ENCODE peak calls at places on chromosomes 6 and 20, in nine cellular contexts. I is tibial artery, L is kidney, E is Panc1, D is coronary artery, N is AG04450, Y is adrenal gland, T is PC-9, S is left lung. Z is an unnamed sample.

GRCh38 chr6:142746524-142746923 is 198.5 kb downstream of the HIVEP2 start:
- DNase-seq in E (no peak), S (no peak), L (no peak), N (no peak), I (no peak), Y (peak), D (no peak), T (no peak), Z (peak)

GRCh38 chr20:12976720-12977633 is 31.8 kb upstream of the SPTLC3 start:
- DNase-seq in N (no peak), E (no peak), S (no peak), L (no peak), T (peak), I (no peak), D (no peak), Y (no peak), Z (no peak)

GRCh38 chr6:33264015-33264414 is 7.7 kb downstream of the VPS52 start:
- DNase-seq in D (no peak), Y (no peak), T (no peak), L (peak), N (no peak), I (no peak), S (no peak), E (no peak), Z (no peak)

GRCh38 chr6:31663087-31663960 is 1.5 kb downstream of the GPANK1 start:
- DNase-seq in Y (no peak), S (no peak), T (no peak), L (no peak), N (no peak), I (no peak), D (no peak), E (no peak), Z (no peak)

GRCh38 chr6:51028271-51028670 is 209.6 kb downstream of the TFAP2B start:
- DNase-seq in D (no peak), L (no peak), S (no peak), Y (no peak), E (peak), I (no peak), N (no peak), T (peak), Z (no peak)

GRCh38 chr6:106642476-106642875 is 13.1 kb downstream of the QRSL1 start:
- DNase-seq in L (no peak), E (no peak), S (no peak), N (no peak), D (no peak), T (no peak), I (no peak), Y (no peak), Z (no peak)

GRCh38 chr6:101650402-101651100 is 257.0 kb downstream of the GRIK2 start:
- DNase-seq in E (no peak), Y (no peak), N (no peak), L (no peak), I (no peak), T (no peak), S (no peak), D (no peak), Z (no peak)

GRCh38 chr20:25499855-25500434 is 85.4 kb downstream of the NINL start:
- DNase-seq in T (no peak), S (no peak), L (peak), I (peak), E (no peak), Y (no peak), N (no peak), D (no peak), Z (no peak)

GRCh38 chr6:116737004-116737403 is 28.5 kb downstream of the FAM162B start:
- DNase-seq in E (no peak), N (no peak), T (no peak), I (no peak), S (no peak), D (no peak), L (no peak), Y (no peak), Z (no peak)

GRCh38 chr6:33172307-33173227 is 19.7 kb downstream of the COL11A2 start:
- DNase-seq in T (no peak), Y (no peak), S (no peak), L (no peak), N (no peak), D (no peak), E (no peak), I (no peak), Z (peak)

GRCh38 chr6:31308845-31309175 is 36.9 kb upstream of the HLA-C start:
- DNase-seq in D (no peak), Y (no peak), T (no peak), I (no peak), L (no peak), N (no peak), E (no peak), S (no peak), Z (no peak)

GRCh38 chr20:17655865-17656489 is 26.1 kb downstream of the RRBP1 start:
- DNase-seq in E (no peak), Y (peak), T (no peak), S (no peak), I (peak), L (no peak), N (no peak), D (no peak), Z (peak)

GRCh38 chr6:115896538-115897129 is 164.1 kb downstream of the FRK start:
- DNase-seq in Y (no peak), I (no peak), N (no peak), T (no peak), D (no peak), S (no peak), L (no peak), E (peak), Z (peak)

GRCh38 chr6:27894839-27895762 is 17.1 kb downstream of the OR2B2 start:
- DNase-seq in Y (peak), D (no peak), I (no peak), L (no peak), E (peak), N (peak), S (peak), T (peak), Z (peak)

GRCh38 chr6:2952557-2953095 is 18.7 kb downstream of the SERPINB6 start:
- DNase-seq in T (no peak), I (peak), E (peak), L (peak), N (peak), Y (peak), D (peak), S (peak), Z (peak)

GRCh38 chr6:156949376-156949775 is 172.2 kb downstream of the ARID1B start:
- DNase-seq in E (no peak), S (no peak), L (no peak), T (peak), Y (no peak), N (peak), D (no peak), I (no peak), Z (peak)

GRCh38 chr6:157194110-157194509 is 129.2 kb downstream of the TMEM242 start:
- DNase-seq in D (no peak), E (no peak), I (no peak), Y (no peak), T (peak), N (no peak), S (no peak), L (no peak), Z (no peak)

GRCh38 chr6:53741417-53741816 is 53.4 kb upstream of the LRRC1 start:
- DNase-seq in E (no peak), D (no peak), T (no peak), I (no peak), Y (no peak), S (peak), L (no peak), N (no peak), Z (peak)

GRCh38 chr6:139708342-139709199 is 334.1 kb upstream of the CITED2 start:
- DNase-seq in Y (peak), N (peak), T (peak), L (no peak), I (no peak), E (peak), S (no peak), D (no peak), Z (peak)

GRCh38 chr6:92892626-92893025 is 526.7 kb downstream of the EPHA7 start:
- DNase-seq in L (no peak), Y (no peak), T (no peak), N (no peak), S (no peak), I (no peak), E (no peak), D (no peak), Z (no peak)

GRCh38 chr6:148887181-148887580 is 140.4 kb downstream of the UST start:
- DNase-seq in N (no peak), D (no peak), E (no peak), Y (no peak), I (no peak), L (no peak), S (no peak), T (no peak), Z (no peak)
- H3K4me3 ChIP-seq in N (no peak), D (no peak), E (no peak), Y (no peak), I (no peak), L (no peak), S (no peak), T (no peak), Z (no peak)

DNA sequence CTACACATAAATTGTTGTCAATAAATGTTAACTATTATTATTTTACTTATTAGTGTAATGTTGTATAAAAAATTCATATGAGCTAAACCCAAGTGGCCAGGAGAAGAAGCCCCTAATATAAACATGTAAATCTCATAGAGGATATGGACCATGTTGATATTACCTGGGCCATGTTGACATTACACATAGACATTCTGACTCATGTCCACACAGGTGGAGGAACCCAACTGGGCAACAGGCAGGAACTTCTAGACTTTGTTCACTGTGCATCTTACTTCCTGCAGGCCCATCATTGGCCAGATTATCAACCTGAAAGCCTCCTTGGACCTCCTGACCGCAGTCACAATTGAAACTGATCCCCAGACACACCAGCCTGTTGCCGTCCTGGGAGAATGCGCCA is 7.2 kb downstream of the BPIFA2 start:
- DNase-seq in L (no peak), I (no peak), S (no peak), T (peak), N (no peak), D (no peak), Y (no peak), E (no peak), Z (no peak)
- TF ChIP-seq CTCF in L (no peak), I (no peak), S (no peak), T (no peak), N (no peak), D (no peak), Y (no peak), E (no peak), Z (no peak)

GRCh38 chr20:1898496-1899168 is 3.4 kb downstream of the SIRPA start:
- DNase-seq in E (no peak), D (no peak), T (no peak), N (no peak), L (no peak), Y (no peak), S (no peak), I (no peak), Z (no peak)
- H3K4me3 ChIP-seq in E (no peak), D (peak), T (no peak), N (no peak), L (no peak), Y (no peak), S (peak), I (no peak), Z (no peak)

GRCh38 chr6:56765494-56765893 is 122.8 kb upstream of the DST start:
- DNase-seq in I (no peak), D (no peak), E (no peak), Y (no peak), N (no peak), S (no peak), T (no peak), L (no peak), Z (no peak)

GRCh38 chr6:56766139-56766805 is 123.6 kb upstream of the DST start:
- DNase-seq in T (no peak), Y (no peak), I (no peak), D (no peak), E (no peak), N (no peak), L (no peak), S (no peak), Z (no peak)

GRCh38 chr6:56766806-56767178 is 124.1 kb upstream of the DST start:
- DNase-seq in S (no peak), I (no peak), L (no peak), D (no peak), E (no peak), Y (no peak), N (peak), T (peak), Z (peak)

GRCh38 chr6:56760842-56761241 is 118.2 kb upstream of the DST start:
- DNase-seq in E (no peak), S (no peak), Y (no peak), I (no peak), D (no peak), L (no peak), T (no peak), N (no peak), Z (peak)

GRCh38 chr6:56764081-56764566 is 121.4 kb upstream of the DST start:
- DNase-seq in S (peak), T (peak), I (no peak), Y (no peak), E (no peak), N (no peak), L (no peak), D (no peak), Z (peak)
- TF ChIP-seq CTCF in S (no peak), T (peak), I (peak), Y (peak), E (peak), N (peak), L (peak), D (no peak), Z (peak)

DNA sequence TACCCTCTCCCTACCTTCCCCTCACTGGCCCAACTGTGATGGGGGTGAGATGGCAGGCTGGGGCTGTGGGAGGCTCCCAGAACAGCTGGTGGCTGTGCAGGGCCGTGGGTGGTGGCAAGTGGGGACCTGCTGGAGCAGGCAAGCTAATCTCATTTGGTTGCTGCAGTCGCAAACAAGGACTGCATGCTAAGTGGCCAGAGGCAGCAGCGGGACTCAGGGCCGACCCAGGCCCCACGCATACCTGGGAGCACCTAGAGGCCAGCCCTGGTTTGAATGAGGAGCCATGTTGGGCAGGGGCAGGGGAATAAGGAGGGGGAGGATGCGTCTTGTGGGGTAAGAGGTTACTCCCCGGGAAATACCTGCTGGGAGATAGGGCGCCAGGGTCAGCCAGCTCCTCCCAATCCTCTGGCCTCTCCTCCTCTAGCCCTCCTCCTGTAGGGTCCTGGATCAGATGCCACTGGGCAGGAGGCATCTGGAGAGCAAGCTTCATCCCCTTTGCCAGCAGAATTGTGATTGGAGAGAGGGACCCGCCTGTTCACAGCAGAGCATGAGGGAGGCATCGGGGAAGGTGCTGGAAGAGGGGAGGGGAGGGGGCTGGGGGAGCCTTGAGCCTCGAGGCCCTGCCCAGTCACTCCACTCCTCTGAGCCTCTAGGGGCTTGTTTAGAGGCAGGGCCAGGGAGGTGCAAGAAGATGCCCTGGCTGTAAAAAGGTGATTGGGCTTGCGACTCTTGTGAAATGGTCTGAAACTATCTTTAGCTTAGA is 24.3 kb upstream of the CDH22 start:
- DNase-seq in E (no peak), S (no peak), I (no peak), Y (no peak), N (no peak), L (no peak), T (no peak), D (no peak), Z (no peak)
- H3K4me3 ChIP-seq in E (no peak), S (no peak), I (no peak), Y (no peak), N (no peak), L (no peak), T (no peak), D (no peak), Z (no peak)

GRCh38 chr6:160929831-160930230 is 61.7 kb upstream of the MAP3K4 start:
- DNase-seq in Y (no peak), N (no peak), L (no peak), S (no peak), E (no peak), I (no peak), D (no peak), T (no peak), Z (no peak)

GRCh38 chr6:160930547-160931377 is 60.8 kb upstream of the MAP3K4 start:
- DNase-seq in T (no peak), N (peak), D (peak), I (peak), S (peak), L (peak), E (peak), Y (peak), Z (peak)

GRCh38 chr6:160931378-160932343 is 59.9 kb upstream of the MAP3K4 start:
- DNase-seq in N (no peak), S (no peak), I (no peak), D (no peak), E (no peak), T (no peak), Y (no peak), L (no peak), Z (peak)

GRCh38 chr6:160934157-160934556 is 57.4 kb upstream of the MAP3K4 start:
- DNase-seq in Y (no peak), D (no peak), I (no peak), S (no peak), N (no peak), L (no peak), T (no peak), E (no peak), Z (no peak)

DNA sequence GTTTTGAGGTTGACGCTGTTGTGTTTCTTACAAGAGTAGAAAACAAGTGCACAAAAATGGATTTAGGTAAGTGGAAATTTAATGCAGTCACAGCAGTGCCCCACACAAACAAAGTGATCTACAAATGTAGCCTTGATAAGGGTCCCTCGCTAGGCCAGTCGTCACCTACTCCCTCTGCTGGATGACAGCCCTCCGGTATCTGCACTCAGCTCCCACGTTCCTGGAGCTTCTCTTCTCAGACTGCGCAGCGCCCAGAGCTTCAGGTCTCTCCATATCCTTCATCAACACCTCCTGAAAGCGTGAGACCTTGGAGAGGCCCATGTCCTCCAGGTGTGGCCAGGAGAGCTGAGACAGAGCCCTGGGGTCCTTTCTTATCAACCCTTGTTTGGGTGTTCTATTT is 58.3 kb upstream of the MAP3K4 start:
- DNase-seq in N (no peak), S (no peak), T (no peak), E (no peak), L (no peak), Y (no peak), I (no peak), D (no peak), Z (no peak)
- TF ChIP-seq CTCF in N (no peak), S (no peak), T (no peak), E (peak), L (no peak), Y (no peak), I (no peak), D (no peak), Z (peak)

GRCh38 chr6:20412674-20413073 is 11.0 kb downstream of the E2F3 start:
- DNase-seq in Y (no peak), L (no peak), N (no peak), D (no peak), T (no peak), E (no peak), I (no peak), S (no peak), Z (no peak)

GRCh38 chr6:20411953-20412352 is 10.3 kb downstream of the E2F3 start:
- DNase-seq in Y (no peak), E (no peak), D (no peak), S (no peak), T (no peak), I (no peak), N (no peak), L (no peak), Z (no peak)

GRCh38 chr6:20409427-20409971 is 7.8 kb downstream of the E2F3 start:
- DNase-seq in T (no peak), S (no peak), E (no peak), I (no peak), N (no peak), Y (no peak), D (no peak), L (no peak), Z (peak)

GRCh38 chr6:20411544-20411943 is 9.9 kb downstream of the E2F3 start:
- DNase-seq in I (no peak), E (no peak), D (no peak), S (no peak), L (no peak), T (no peak), N (no peak), Y (no peak), Z (no peak)

GRCh38 chr6:20408851-20409250 is 7.2 kb downstream of the E2F3 start:
- DNase-seq in S (no peak), L (no peak), D (no peak), T (no peak), N (no peak), I (no peak), E (no peak), Y (no peak), Z (no peak)
- H3K4me3 ChIP-seq in S (no peak), L (no peak), D (no peak), T (no peak), N (no peak), I (no peak), E (no peak), Y (no peak), Z (no peak)

DNA sequence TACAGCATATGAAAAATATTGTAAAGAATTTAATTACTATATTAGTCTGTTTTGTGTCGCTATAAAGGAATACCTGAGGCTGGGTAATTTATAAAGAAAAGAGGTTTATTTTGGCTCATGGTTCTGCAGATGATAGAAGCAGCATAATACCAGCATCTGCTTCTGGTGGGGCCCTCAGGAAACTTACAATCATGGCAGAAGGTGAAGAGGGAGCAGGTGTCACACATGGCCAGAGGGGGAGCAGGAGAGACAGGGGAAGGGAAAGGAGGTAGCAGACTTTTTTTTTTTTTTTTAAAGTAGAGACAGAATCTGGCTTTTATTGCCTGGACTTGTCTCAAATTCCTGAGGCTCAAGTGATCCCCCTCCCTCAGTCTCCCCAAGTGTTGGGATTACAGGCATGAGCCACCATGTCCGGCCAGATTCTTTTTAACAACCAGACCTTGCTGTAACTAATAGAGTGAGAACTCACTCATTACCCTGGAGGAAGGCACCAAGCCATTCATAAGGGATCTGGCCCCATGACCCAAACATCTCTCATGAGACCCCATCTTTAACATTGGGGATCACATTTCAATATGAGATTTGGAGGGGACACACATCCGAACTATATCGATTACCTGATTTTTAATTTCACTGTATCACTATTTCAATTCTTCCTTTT is 64.6 kb downstream of the MAN1A1 start:
- DNase-seq in L (no peak), I (no peak), E (no peak), D (no peak), T (peak), S (no peak), Y (no peak), N (no peak), Z (no peak)
- TF ChIP-seq CTCF in L (no peak), I (no peak), E (peak), D (no peak), T (peak), S (no peak), Y (no peak), N (no peak), Z (peak)

GRCh38 chr20:49985617-49986016 is 2.8 kb downstream of the SNAI1 start:
- DNase-seq in N (no peak), D (no peak), Y (no peak), E (no peak), T (no peak), S (no peak), L (no peak), I (no peak), Z (no peak)

GRCh38 chr20:49986049-49986448 is 3.3 kb downstream of the SNAI1 start:
- DNase-seq in D (no peak), E (no peak), T (peak), Y (no peak), I (no peak), N (no peak), L (peak), S (no peak), Z (no peak)

GRCh38 chr20:49987868-49988690 is 5.3 kb downstream of the SNAI1 start:
- DNase-seq in S (no peak), N (no peak), L (no peak), E (no peak), T (no peak), I (no peak), Y (no peak), D (no peak), Z (no peak)

GRCh38 chr20:49985157-49985556 is 2.4 kb downstream of the SNAI1 start:
- DNase-seq in Y (no peak), E (no peak), I (no peak), S (no peak), L (peak), D (no peak), T (peak), N (no peak), Z (no peak)

GRCh38 chr20:49987015-49987867 is 4.5 kb downstream of the SNAI1 start:
- DNase-seq in N (no peak), E (no peak), Y (no peak), T (no peak), L (no peak), I (no peak), S (no peak), D (no peak), Z (no peak)
- H3K4me3 ChIP-seq in N (no peak), E (peak), Y (no peak), T (no peak), L (no peak), I (no peak), S (peak), D (peak), Z (no peak)